ENCODE peak calls at places on chromosomes 2 and 18, in five cellular contexts. D is IMR-90, M is Panc1, O is A549, W is hepatocyte. B is an unnamed sample.

GRCh38 chr2:70463997-70464396 is 89.6 kb downstream of the TGFA start:
- DNase-seq in M (no peak), D (no peak), W (no peak), O (no peak), B (no peak)

GRCh38 chr18:50090370-50091312 is 104.3 kb downstream of the MYO5B start:
- DNase-seq in W (no peak), D (no peak), M (no peak), O (no peak), B (no peak)

GRCh38 chr18:70132999-70133398 is 72.5 kb downstream of the RTTN start:
- DNase-seq in O (no peak), D (peak; percentile 98), W (peak; percentile 8), M (peak; percentile 65), B (no peak)

GRCh38 chr2:46814160-46814559 is 101.4 kb downstream of the MCFD2 start:
- DNase-seq in W (peak; percentile 30), M (no peak), O (no peak), D (peak; percentile 84), B (no peak)

GRCh38 chr2:232976176-232976575 is 36.9 kb downstream of the NGEF start:
- DNase-seq in D (no peak), O (no peak), W (no peak), M (no peak), B (no peak)

GRCh38 chr2:15784886-15785801 is 155.2 kb upstream of the MYCN start:
- DNase-seq in O (no peak), D (no peak), W (no peak), M (no peak), B (no peak)

GRCh38 chr2:230158468-230158867 is 61.3 kb downstream of the SP110 start:
- DNase-seq in D (no peak), W (no peak), M (no peak), O (no peak), B (no peak)

GRCh38 chr18:49230331-49230730 is 230.1 kb downstream of the DYM start:
- DNase-seq in W (no peak), M (no peak), O (no peak), D (no peak), B (no peak)

GRCh38 chr2:200042102-200042735 is 86.8 kb downstream of the MAIP1 start:
- DNase-seq in D (peak; percentile 90), M (no peak), O (no peak), W (peak; percentile 35), B (no peak)

GRCh38 chr2:189599245-189599644 is 18.7 kb upstream of the SLC40A1 start:
- DNase-seq in O (no peak), W (no peak), M (no peak), D (peak; percentile 59), B (no peak)

GRCh38 chr2:105926960-105927678 is 182.4 kb downstream of the NCK2 start:
- DNase-seq in D (no peak), M (no peak), O (no peak), W (no peak), B (no peak)

GRCh38 chr18:77056399-77057015 is 76.1 kb downstream of the MBP start:
- DNase-seq in M (no peak), W (peak; percentile 78), O (no peak), D (no peak), B (no peak)

GRCh38 chr18:31243740-31244512 is 74.0 kb upstream of the DSG1 start:
- DNase-seq in O (no peak), D (no peak), W (peak; percentile 22), M (no peak), B (no peak)

GRCh38 chr2:25306767-25307368 is 34.9 kb downstream of the DNMT3A start:
- DNase-seq in M (no peak), W (no peak), D (no peak), O (no peak), B (no peak)

GRCh38 chr2:25303517-25304338 is 38.0 kb downstream of the DNMT3A start:
- DNase-seq in M (no peak), D (no peak), O (no peak), W (no peak), B (no peak)

GRCh38 chr2:25304339-25304728 is 37.4 kb downstream of the DNMT3A start:
- DNase-seq in M (no peak), W (no peak), D (peak; percentile 26), O (no peak), B (no peak)

GRCh38 chr2:25305197-25305596 is 36.5 kb downstream of the DNMT3A start:
- DNase-seq in D (no peak), W (no peak), M (no peak), O (no peak), B (no peak)

DNA sequence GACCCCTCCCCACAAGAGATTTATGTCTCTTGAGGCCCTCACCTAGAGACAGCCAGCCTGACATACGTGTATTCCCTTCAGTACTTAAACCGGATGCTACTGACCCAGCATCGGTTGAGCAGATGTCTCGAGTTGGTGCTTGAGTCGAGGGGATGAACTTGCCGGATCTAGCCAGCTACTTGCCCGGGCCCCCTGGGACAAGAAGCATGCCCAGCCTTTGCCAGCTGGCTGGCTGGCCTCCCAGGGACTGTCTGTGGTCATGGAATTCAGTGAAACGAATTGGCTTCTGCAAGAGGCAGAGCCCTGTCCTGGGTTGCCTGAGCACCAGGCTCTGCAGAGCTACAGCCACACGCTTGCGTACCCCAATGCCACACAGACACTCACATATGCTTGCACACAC is 35.9 kb downstream of the DNMT3A start:
- DNase-seq in D (no peak), W (no peak), O (no peak), M (no peak), B (no peak)
- H3K4me1 ChIP-seq in D (peaks cover 12% of the 10 kb centered on the region), W (peaks cover 7% of the 10 kb centered on the region), O (no peaks in the 10 kb centered on the region), M (peaks cover 4% of the 10 kb centered on the region), B (peaks cover 9% of the 10 kb centered on the region)

GRCh38 chr2:44935854-44936185 is 5.7 kb upstream of the SIX3 start:
- DNase-seq in M (no peak), W (no peak), D (no peak), O (no peak), B (no peak)

GRCh38 chr2:44934962-44935853 is 6.3 kb upstream of the SIX3 start:
- DNase-seq in W (no peak), O (no peak), D (no peak), M (no peak), B (peak; percentile 20)

GRCh38 chr2:44933434-44933951 is 8.0 kb upstream of the SIX3 start:
- DNase-seq in M (no peak), W (no peak), O (no peak), D (no peak), B (no peak)

GRCh38 chr2:44934024-44934423 is 7.5 kb upstream of the SIX3 start:
- DNase-seq in O (no peak), W (no peak), M (no peak), D (no peak), B (no peak)

DNA sequence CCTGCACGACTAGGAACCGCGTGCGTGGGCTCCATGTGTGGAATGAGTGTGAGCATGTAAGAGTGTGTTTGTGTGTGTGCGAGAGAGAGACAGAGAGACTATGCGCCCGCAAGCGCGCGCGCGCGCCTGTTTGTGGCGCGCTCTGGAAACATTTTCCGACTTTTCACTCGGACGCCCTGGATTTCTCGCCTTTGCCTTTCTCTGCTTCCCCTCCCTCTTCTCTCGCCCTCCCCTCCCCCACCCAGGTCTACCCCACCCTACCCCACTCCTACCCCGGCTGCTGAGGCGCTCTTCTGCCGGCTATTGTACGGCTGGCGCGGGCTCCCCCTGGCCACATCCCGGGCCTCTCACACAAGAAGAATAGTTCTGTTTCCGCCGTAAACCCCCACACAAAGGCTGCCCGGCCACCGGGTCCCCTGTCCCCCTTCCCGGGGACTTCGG is 7.0 kb upstream of the SIX3 start:
- DNase-seq in M (no peak), D (no peak), O (no peak), W (no peak), B (peak; percentile 27)
- H3K4me1 ChIP-seq in M (peaks cover 5% of the 10 kb centered on the region), D (no peaks in the 10 kb centered on the region), O (peaks cover 11% of the 10 kb centered on the region), W (peaks cover 24% of the 10 kb centered on the region), B (no peaks in the 10 kb centered on the region)

GRCh38 chr2:23520256-23520655 is 135.3 kb downstream of the KLHL29 start:
- DNase-seq in D (no peak), W (no peak), O (no peak), M (no peak), B (no peak)
- H3K4me1 ChIP-seq in D (peaks cover 16% of the 10 kb centered on the region), W (peaks cover 20% of the 10 kb centered on the region), O (peaks cover 4% of the 10 kb centered on the region), M (peaks cover 5% of the 10 kb centered on the region), B (peaks cover 14% of the 10 kb centered on the region)

GRCh38 chr2:66568650-66569300 is 133.8 kb downstream of the MEIS1 start:
- DNase-seq in M (no peak), D (no peak), W (no peak), O (no peak), B (no peak)

GRCh38 chr2:66569974-66570373 is 135.0 kb downstream of the MEIS1 start:
- DNase-seq in W (no peak), M (no peak), D (no peak), O (no peak), B (no peak)

GRCh38 chr2:66569321-66569851 is 134.5 kb downstream of the MEIS1 start:
- DNase-seq in W (peak; percentile 67), D (peak; percentile 85), O (no peak), M (no peak), B (no peak)

GRCh38 chr2:66567000-66567399 is 132.1 kb downstream of the MEIS1 start:
- DNase-seq in W (no peak), D (no peak), M (no peak), O (no peak), B (no peak)

DNA sequence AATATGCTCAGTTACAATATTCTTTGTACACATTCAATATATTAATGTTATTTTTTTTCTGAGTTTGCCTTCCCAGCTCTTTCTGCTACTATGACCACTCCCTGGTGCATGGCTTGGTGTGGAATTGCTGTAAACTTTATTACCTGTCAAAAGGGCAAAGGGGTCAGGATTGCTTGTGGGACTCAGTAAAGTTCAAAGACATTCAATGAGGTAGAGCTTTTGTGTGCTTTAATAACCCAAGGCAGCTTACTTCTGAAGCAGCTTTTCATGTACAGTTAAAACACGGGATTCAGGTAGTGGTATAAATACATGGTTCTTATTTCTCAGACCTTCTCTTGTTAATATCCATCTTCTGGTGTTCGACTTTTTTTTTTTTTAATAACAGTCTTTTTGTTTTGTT is 132.8 kb downstream of the MEIS1 start:
- DNase-seq in O (no peak), M (no peak), W (peak; percentile 32), D (no peak), B (no peak)
- H3K4me1 ChIP-seq in O (peaks cover 13% of the 10 kb centered on the region), M (no peaks in the 10 kb centered on the region), W (peaks cover 32% of the 10 kb centered on the region), D (peaks cover 31% of the 10 kb centered on the region), B (no peaks in the 10 kb centered on the region)